ENCODE peak calls at places on chromosomes 5 and 9, in ten cellular contexts. U is GM12891, M is A549, O is spleen, I is vagina, K is esophagus squamous epithelium, F is ovary, E is breast epithelium, H is heart left ventricle, N is GM12878. L is an unnamed sample.

GRCh38 chr5:125526940-125527339 is 780.5 kb upstream of the ZNF608 start:
- DNase-seq in F (no peak), I (no peak), U (no peak), E (no peak), O (no peak), K (no peak), M (no peak), N (no peak), H (no peak), L (no peak)

GRCh38 chr5:37696190-37697021 is 143.4 kb downstream of the GDNF start:
- DNase-seq in M (no peak), H (no peak), E (no peak), N (no peak), I (no peak), U (no peak), K (no peak), O (no peak), F (no peak), L (no peak)

GRCh38 chr5:176570044-176570443 is 20.9 kb downstream of the CDHR2 start:
- DNase-seq in I (no peak), U (no peak), K (no peak), F (no peak), M (no peak), E (no peak), O (no peak), H (no peak), N (no peak), L (no peak)

GRCh38 chr9:33256236-33256635 is 8.3 kb downstream of the BAG1 start:
- DNase-seq in H (no peak), E (no peak), K (no peak), F (no peak), O (no peak), M (no peak), U (no peak), N (no peak), I (no peak), L (no peak)

GRCh38 chr5:131514316-131515275 is 120.4 kb downstream of the RAPGEF6 start:
- DNase-seq in F (no peak), U (no peak), I (no peak), E (no peak), K (no peak), O (no peak), H (no peak), M (no peak), N (no peak), L (no peak)

GRCh38 chr5:43643327-43643726 is 40.3 kb downstream of the NNT start:
- DNase-seq in N (no peak), H (no peak), U (no peak), I (no peak), K (no peak), M (no peak), F (no peak), E (no peak), O (no peak), L (no peak)

GRCh38 chr9:126618200-126618589 is 4.5 kb downstream of the LMX1B start:
- DNase-seq in K (no peak), U (no peak), N (no peak), I (no peak), O (peak), F (no peak), E (no peak), H (no peak), M (no peak), L (no peak)

GRCh38 chr5:177553671-177554429 is 513 bp downstream of the FAM193B start:
- DNase-seq in E (peak), U (peak), K (no peak), H (peak), F (peak), N (no peak), M (peak), O (peak), I (no peak), L (peak)

GRCh38 chr5:178797101-178797521 is 62.6 kb upstream of the ZNF354B start:
- DNase-seq in U (no peak), I (no peak), E (no peak), N (no peak), K (no peak), H (no peak), F (no peak), O (no peak), M (no peak), L (no peak)

GRCh38 chr5:149177911-149178565 is 36.7 kb downstream of the ABLIM3 start:
- DNase-seq in H (no peak), M (no peak), U (no peak), F (no peak), N (no peak), O (no peak), K (no peak), E (no peak), I (no peak), L (no peak)

GRCh38 chr9:87710448-87710847 is 15.5 kb upstream of the CTSL start:
- DNase-seq in H (no peak), N (no peak), O (no peak), M (no peak), E (no peak), F (no peak), K (no peak), U (no peak), I (no peak), L (no peak)

GRCh38 chr9:127905788-127906191 is 6.4 kb upstream of the ST6GALNAC6 start:
- DNase-seq in M (no peak), E (no peak), N (no peak), U (no peak), O (peak), F (peak), H (no peak), I (no peak), K (no peak), L (no peak)

GRCh38 chr5:170057311-170057710 is 48.4 kb upstream of the FOXI1 start:
- DNase-seq in F (no peak), U (no peak), M (no peak), K (no peak), E (no peak), I (no peak), O (no peak), H (no peak), N (no peak), L (no peak)

GRCh38 chr5:76583163-76584047 is 39.8 kb downstream of the F2RL2 start:
- DNase-seq in O (no peak), K (no peak), E (no peak), M (no peak), U (no peak), N (no peak), H (no peak), F (no peak), I (no peak), L (no peak)

GRCh38 chr5:41874512-41875060 is 4.4 kb upstream of the OXCT1 start:
- DNase-seq in U (no peak), I (no peak), F (no peak), K (no peak), M (no peak), E (no peak), N (no peak), O (no peak), H (no peak), L (no peak)

GRCh38 chr5:41870621-41871048 is 410 bp upstream of the OXCT1 start:
- DNase-seq in O (no peak), M (no peak), I (no peak), U (no peak), F (no peak), K (no peak), E (no peak), H (no peak), N (no peak), L (no peak)

GRCh38 chr5:41871866-41872265 is 1.6 kb upstream of the OXCT1 start:
- DNase-seq in I (no peak), H (peak), M (no peak), U (no peak), O (no peak), N (no peak), F (peak), E (peak), K (no peak), L (no peak)

GRCh38 chr5:41869150-41869738 is 981 bp downstream of the OXCT1 start:
- DNase-seq in M (no peak), H (peak), U (no peak), I (no peak), O (peak), F (peak), N (no peak), K (no peak), E (peak), L (no peak)

GRCh38 chr5:41869739-41870620 is at the start of gene OXCT1:
- DNase-seq in H (peak), K (peak), O (peak), U (peak), N (peak), M (peak), E (peak), F (peak), I (no peak), L (peak)
- TF ChIP-seq POLR2A in H (peak), K (peak), O (no peak), U (peak), N (peak), M (no peak), E (peak), F (peak), I (peak), L (peak)

DNA sequence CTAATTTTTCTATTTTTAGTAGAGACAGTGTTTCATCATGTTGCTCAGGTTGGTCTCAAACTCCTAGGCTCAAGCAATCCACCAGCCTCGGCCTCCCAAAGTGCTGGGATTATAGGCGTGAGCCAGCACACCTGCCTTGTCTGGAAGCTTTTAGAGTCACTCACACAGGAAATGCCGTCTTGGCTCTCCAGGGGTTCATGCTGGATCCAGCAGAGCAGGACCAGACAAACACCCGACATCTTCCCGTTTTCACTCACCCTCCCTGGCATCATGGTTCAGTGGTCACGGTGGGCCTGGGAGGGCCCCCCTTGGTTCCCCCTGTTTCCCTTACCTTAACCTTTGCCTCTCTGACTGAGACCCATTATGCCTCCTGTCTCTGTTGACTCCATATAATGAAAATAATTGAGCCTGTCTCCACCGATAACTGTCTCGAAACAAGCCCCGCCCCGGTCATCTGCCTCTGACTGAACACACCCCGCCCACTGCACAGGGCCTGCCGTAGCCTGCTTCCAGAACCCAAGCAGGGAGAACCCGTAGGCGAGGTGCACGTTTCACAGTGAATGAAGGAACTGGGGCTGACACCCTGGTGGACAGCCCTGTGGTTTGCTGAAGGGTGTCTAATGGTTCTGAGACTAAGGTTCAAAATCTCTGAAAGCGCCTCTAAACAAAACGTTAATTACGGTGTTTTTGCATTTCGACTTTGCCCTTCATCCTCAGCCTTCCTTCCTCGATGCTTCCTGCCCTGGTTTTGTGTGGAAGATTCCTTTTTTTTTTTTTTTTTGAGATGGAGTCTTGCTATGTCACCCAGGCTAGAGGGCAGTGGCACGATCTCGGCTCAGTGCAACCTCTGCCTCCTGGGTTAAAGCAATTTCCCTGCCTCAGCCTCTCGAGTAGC is 39.7 kb upstream of the SPRY4 start:
- DNase-seq in K (peak), F (no peak), M (peak), H (peak), I (no peak), N (no peak), E (peak), U (no peak), O (peak), L (no peak)
- TF ChIP-seq POLR2A in K (no peak), F (no peak), M (no peak), H (no peak), I (no peak), N (no peak), E (no peak), U (no peak), O (no peak), L (no peak)

GRCh38 chr9:69104830-69105527 is 69.1 kb upstream of the TJP2 start:
- DNase-seq in U (no peak), E (peak), F (no peak), H (no peak), N (no peak), M (no peak), I (no peak), K (no peak), O (no peak), L (no peak)
- TF ChIP-seq POLR2A in U (no peak), E (no peak), F (no peak), H (no peak), N (no peak), M (no peak), I (no peak), K (no peak), O (no peak), L (no peak)

DNA sequence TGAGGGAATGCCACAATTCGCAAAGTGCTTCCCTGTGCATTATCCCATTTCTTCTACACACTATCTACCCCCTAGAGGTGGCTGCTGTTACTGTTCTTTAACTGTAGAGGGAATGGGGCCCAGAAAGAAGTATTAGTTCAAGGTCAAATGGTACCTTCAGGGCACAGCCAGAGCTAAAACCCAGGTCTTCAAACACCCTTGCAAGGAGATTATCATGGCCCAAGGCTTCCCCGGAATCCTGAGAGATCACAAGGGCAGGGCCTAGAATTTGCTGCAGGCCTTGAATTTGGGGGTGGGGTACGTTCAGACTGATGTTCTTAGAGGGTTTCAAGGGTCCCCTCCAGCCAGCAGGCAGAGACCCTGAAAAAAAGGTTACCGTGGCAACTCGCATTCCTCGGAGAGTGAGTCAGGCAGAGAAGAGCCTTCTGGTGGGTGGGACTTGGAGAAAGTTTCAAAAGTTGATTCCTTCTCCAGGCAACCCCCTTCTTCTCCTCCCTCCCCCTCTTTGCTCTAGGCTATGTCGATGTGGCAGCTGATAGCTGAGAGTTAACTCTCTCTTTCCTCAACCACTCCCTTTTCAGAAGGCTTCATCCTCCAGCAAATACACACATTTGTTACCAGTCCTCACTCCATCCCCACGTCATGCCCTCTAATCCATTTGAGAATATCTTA is 1.9 kb downstream of the SPARC start:
- DNase-seq in H (peak), M (no peak), O (no peak), F (peak), E (peak), N (no peak), I (no peak), K (no peak), U (no peak), L (peak)
- TF ChIP-seq POLR2A in H (peak), M (no peak), O (no peak), F (no peak), E (no peak), N (no peak), I (peak), K (no peak), U (no peak), L (peak)

DNA sequence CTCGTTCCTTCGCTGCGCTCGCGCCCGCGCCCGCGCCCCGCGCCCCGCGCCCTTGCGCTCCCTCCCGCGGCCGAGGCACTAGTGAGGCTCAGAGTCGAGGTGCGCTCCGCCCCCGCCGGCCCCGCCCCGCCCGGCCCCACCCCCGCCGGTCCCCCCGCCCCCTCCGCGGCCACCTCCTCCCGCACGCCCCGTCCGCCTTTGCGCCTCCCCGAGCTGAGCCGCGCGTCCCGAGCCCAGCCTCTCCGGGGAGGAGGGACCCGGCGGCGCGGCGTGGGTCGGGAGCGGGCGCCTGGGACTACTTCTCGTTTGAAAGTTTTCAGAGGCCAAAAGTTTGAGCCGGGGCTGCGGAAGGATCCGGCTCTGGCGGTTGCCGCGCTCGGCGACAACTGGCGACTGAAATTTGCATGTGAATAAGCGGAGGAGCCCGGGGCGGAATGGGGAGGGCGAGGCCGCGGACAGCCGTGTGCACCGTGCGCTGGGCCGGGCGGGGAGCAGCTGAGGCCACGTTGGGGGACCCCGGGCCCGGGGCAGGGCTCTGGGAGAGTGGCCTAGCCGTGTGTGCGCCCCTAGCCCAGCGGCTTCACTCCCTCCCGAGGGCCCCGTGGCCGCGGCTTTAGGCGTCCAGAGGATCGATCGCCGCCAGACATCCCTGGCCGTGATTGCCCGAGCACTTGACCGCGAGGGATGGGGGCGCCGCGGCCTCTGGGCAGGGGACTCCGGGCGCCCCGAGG is at the start of gene NOTCH1:
- DNase-seq in H (peak), U (peak), E (peak), K (peak), F (peak), M (peak), I (no peak), O (peak), N (peak), L (peak)
- TF ChIP-seq POLR2A in H (peak), U (peak), E (no peak), K (peak), F (peak), M (peak), I (peak), O (peak), N (peak), L (peak)

L was measured in H54.